ENCODE peak calls at places on chromosomes 3 and 15, in four cellular contexts. V is stimulated activated effector memory CD8-positive, alpha-beta T cell treated with anti-CD3 and anti-CD28 coated beads, Interleukin-12 subunit alpha, Interleukin-12 subunit beta, amount 100 ng/mL, for 72 hours; R is mammary epithelial cell; M is NCI-H1105. Q is an unnamed sample.

GRCh38 chr15:62125763-62126162 is 39.3 kb downstream of the C2CD4B start:
- DNase-seq in M (peak), V (no peak), R (peak), Q (peak)

GRCh38 chr15:89150286-89150685 is 62.0 kb downstream of the ABHD2 start:
- DNase-seq in R (no peak), M (no peak), V (no peak), Q (no peak)

GRCh38 chr15:89184886-89185526 is 36.4 kb downstream of the RLBP1 start:
- DNase-seq in V (no peak), M (no peak), R (no peak), Q (no peak)

GRCh38 chr3:52722491-52722890 is 16.6 kb downstream of the SPCS1 start:
- DNase-seq in M (no peak), V (no peak), R (no peak), Q (no peak)

GRCh38 chr3:139447486-139447885 is 28.8 kb downstream of the RBP2 start:
- DNase-seq in R (no peak), M (no peak), V (no peak), Q (no peak)

GRCh38 chr3:58386966-58387365 is 46.7 kb downstream of the PDHB start:
- DNase-seq in V (no peak), M (no peak), R (peak), Q (no peak)

GRCh38 chr3:127053026-127053425 is 70.1 kb downstream of the PLXNA1 start:
- DNase-seq in R (no peak), V (no peak), M (no peak), Q (no peak)

GRCh38 chr3:36923981-36924747 is 20.7 kb downstream of the TRANK1 start:
- DNase-seq in M (no peak), R (no peak), V (no peak), Q (no peak)

GRCh38 chr3:15052335-15053242 is 12.5 kb downstream of the MRPS25 start:
- DNase-seq in R (no peak), M (no peak), V (no peak), Q (no peak)

GRCh38 chr3:185924375-185924774 is 13.4 kb downstream of the TRA2B start:
- DNase-seq in M (no peak), R (no peak), V (no peak), Q (no peak)

GRCh38 chr3:37271636-37272035 is 97.3 kb upstream of the LRRFIP2 start:
- DNase-seq in R (no peak), M (no peak), V (no peak), Q (no peak)

GRCh38 chr15:73237910-73238309 is 130.8 kb downstream of the HCN4 start:
- DNase-seq in M (no peak), V (no peak), R (no peak), Q (no peak)

GRCh38 chr15:85000937-85001336 is 19.3 kb downstream of the PDE8A start:
- DNase-seq in V (no peak), M (no peak), R (no peak), Q (no peak)

GRCh38 chr3:80696280-80696679 is 928.5 kb upstream of the ROBO1 start:
- DNase-seq in M (no peak), R (peak), V (no peak), Q (no peak)

GRCh38 chr3:97914390-97914789 is 57.8 kb downstream of the RIOX2 start:
- DNase-seq in M (no peak), R (peak), V (no peak), Q (no peak)

GRCh38 chr3:179734497-179735281 is 81.8 kb downstream of the USP13 start:
- DNase-seq in V (no peak), M (no peak), R (no peak), Q (no peak)

GRCh38 chr15:37900286-37901221 is 33.9 kb upstream of the TMCO5A start:
- DNase-seq in R (peak), M (no peak), V (no peak), Q (no peak)

GRCh38 chr3:170670504-170670903 is 84.6 kb upstream of the SLC7A14 start:
- DNase-seq in V (no peak), R (no peak), M (no peak), Q (no peak)

GRCh38 chr3:229262-229661 is 32.7 kb downstream of the CHL1 start:
- DNase-seq in R (peak), V (no peak), M (no peak), Q (no peak)

GRCh38 chr15:84734794-84735479 is 13.5 kb upstream of the ZNF592 start:
- DNase-seq in R (peak), V (peak), M (no peak), Q (no peak)

GRCh38 chr15:33068007-33068441 is 126.5 kb downstream of the FMN1 start:
- DNase-seq in R (peak), V (no peak), M (no peak), Q (no peak)

Q was measured in NCI-H2081 treated with DMSO at 0.1 percent for 48 hours.